ENCODE peak calls at places on chromosomes 12 and 14, in four cellular contexts. S, O, M and H are unnamed samples.

GRCh38 chr12:89880695-89881350 is 172.2 kb upstream of the ATP2B1 start:
- DNase-seq in S (no peak), O (no peak), M (no peak), H (no peak)

GRCh38 chr14:53209370-53209769 is 56.2 kb upstream of the DDHD1 start:
- DNase-seq in S (no peak), O (peak), M (peak), H (no peak)

GRCh38 chr14:20499108-20499507 is 6.2 kb upstream of the RNASE10 start:
- DNase-seq in S (no peak), O (no peak), M (no peak), H (no peak)

GRCh38 chr12:46462641-46463355 is 90.2 kb upstream of the SLC38A2 start:
- DNase-seq in S (no peak), O (no peak), M (no peak), H (no peak)

GRCh38 chr14:104001003-104001402 is 58.7 kb upstream of the RD3L start:
- DNase-seq in S (peak), O (no peak), M (no peak), H (peak)

GRCh38 chr12:109525279-109525585 is 47.8 kb downstream of the UBE3B start:
- DNase-seq in S (no peak), O (no peak), M (no peak), H (no peak)

GRCh38 chr12:4829793-4830162 is 79.9 kb upstream of the KCNA1 start:
- DNase-seq in S (no peak), O (no peak), M (no peak), H (no peak)

GRCh38 chr12:31518680-31519227 is 72.2 kb downstream of the DENND5B start:
- DNase-seq in S (peak), O (peak), M (peak), H (no peak)

GRCh38 chr14:88590173-88590572 is 27.3 kb downstream of the ZC3H14 start:
- DNase-seq in S (no peak), O (no peak), M (no peak), H (no peak)

GRCh38 chr12:5230151-5230550 is 186.5 kb downstream of the KCNA5 start:
- DNase-seq in S (no peak), O (no peak), M (no peak), H (no peak)

GRCh38 chr14:75318353-75318752 is 39.7 kb downstream of the FOS start:
- DNase-seq in S (no peak), O (no peak), M (no peak), H (no peak)

GRCh38 chr12:67916266-67916970 is 72.8 kb upstream of the IFNG-AS1 start:
- DNase-seq in S (no peak), O (no peak), M (no peak), H (no peak)

GRCh38 chr14:104267895-104268294 is 129.5 kb downstream of the KIF26A start:
- DNase-seq in S (no peak), O (no peak), M (no peak), H (no peak)

GRCh38 chr12:3611853-3612703 is 121.1 kb downstream of the PRMT8 start:
- DNase-seq in S (no peak), O (no peak), M (no peak), H (no peak)

GRCh38 chr12:120758798-120759590 is 33.4 kb downstream of the ACADS start:
- DNase-seq in S (no peak), O (no peak), M (no peak), H (no peak)

GRCh38 chr14:63933110-63933509 is 80.3 kb downstream of the SYNE2 start:
- DNase-seq in S (no peak), O (no peak), M (no peak), H (no peak)

GRCh38 chr14:104739546-104740516 is 13.1 kb upstream of the SIVA1 start:
- DNase-seq in S (no peak), O (no peak), M (no peak), H (no peak)

GRCh38 chr12:56581418-56582145 is 48.5 kb downstream of the BAZ2A start:
- DNase-seq in S (no peak), O (peak), M (no peak), H (no peak)

GRCh38 chr14:86057018-86057667 is 527.2 kb downstream of the FLRT2 start:
- DNase-seq in S (peak), O (peak), M (peak), H (peak)

GRCh38 chr14:86050072-86050683 is 520.2 kb downstream of the FLRT2 start:
- DNase-seq in S (no peak), O (no peak), M (no peak), H (no peak)

GRCh38 chr14:86052868-86053267 is 522.9 kb downstream of the FLRT2 start:
- DNase-seq in S (no peak), O (no peak), M (no peak), H (no peak)

DNA sequence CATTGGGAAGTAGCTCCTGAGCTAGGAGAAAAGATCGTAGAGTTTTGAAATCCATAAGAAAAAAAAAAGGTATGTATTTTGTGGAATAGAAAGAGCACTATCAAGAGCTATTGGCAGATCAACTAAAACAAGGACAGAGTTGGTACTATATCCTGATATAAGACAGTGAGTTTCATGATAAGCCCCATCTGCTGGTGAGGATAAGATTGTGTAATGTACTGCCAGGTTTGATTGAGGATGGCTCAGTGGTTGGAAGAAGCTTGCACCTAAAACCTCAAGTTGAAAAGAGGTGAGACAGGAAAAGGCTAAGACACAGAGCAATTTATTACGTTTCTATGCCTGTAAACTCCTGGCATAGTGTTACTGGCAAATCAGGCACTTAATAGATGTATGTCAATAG is 525.6 kb downstream of the FLRT2 start:
- DNase-seq in S (no peak), O (peak), M (peak), H (no peak)
- TF ChIP-seq CTCF in S (no peak), O (no peak), M (no peak), H (no peak)

GRCh38 chr12:122946690-122947271 is 19.5 kb downstream of the ABCB9 start:
- DNase-seq in S (peak), O (peak), M (peak), H (no peak)
- TF ChIP-seq CTCF in S (peak), O (peak), M (peak), H (no peak)

GRCh38 chr14:34365309-34365915 is 96.6 kb downstream of the SPTSSA start:
- DNase-seq in S (peak), O (peak), M (peak), H (no peak)
- TF ChIP-seq CTCF in S (peak), O (peak), M (peak), H (peak)

GRCh38 chr14:99576304-99576703 is 27.7 kb downstream of the CCDC85C start:
- DNase-seq in S (peak), O (no peak), M (no peak), H (no peak)

GRCh38 chr14:99573436-99574098 is 30.4 kb downstream of the CCDC85C start:
- DNase-seq in S (no peak), O (no peak), M (no peak), H (no peak)

GRCh38 chr14:99574099-99574880 is 29.7 kb downstream of the CCDC85C start:
- DNase-seq in S (peak), O (peak), M (peak), H (peak)

GRCh38 chr14:99576761-99577705 is 27.0 kb downstream of the CCDC85C start:
- DNase-seq in S (no peak), O (no peak), M (no peak), H (no peak)

GRCh38 chr14:99575043-99576023 is 28.7 kb downstream of the CCDC85C start:
- DNase-seq in S (peak), O (no peak), M (no peak), H (no peak)
- TF ChIP-seq CTCF in S (peak), O (peak), M (no peak), H (peak)

GRCh38 chr12:45433441-45433868 is 217.6 kb downstream of the ANO6 start:
- DNase-seq in S (no peak), O (no peak), M (no peak), H (peak)
- TF ChIP-seq CTCF in S (no peak), O (no peak), M (no peak), H (no peak)

GRCh38 chr12:123633379-123634141 is at the start of the genes EIF2B1 and GTF2H3:
- DNase-seq in S (peak), O (peak), M (peak), H (peak)
- TF ChIP-seq CTCF in S (no peak), O (no peak), M (no peak), H (no peak)